ENCODE peak calls at places on chromosome 13, in nine cellular contexts. S is thoracic aorta; M is hippocampal formation; O is stimulated activated CD8-positive, alpha-beta memory T cell treated with anti-CD3 and anti-CD28 coated beads, Interleukin-2, amount 100 ng/mL, for 1 hour; I is retinal pigment epithelial cell; W is left colon; U is renal cortical epithelial cell; N is stomach; F is NCI-H1105. Z is an unnamed sample.
A peak's percentile ranks its signal among the peaks of the same experiment; 100 is the strongest.

GRCh38 chr13:43303040-43303729 is 279.8 kb downstream of the DNAJC15 start:
- DNase-seq in F (peak; percentile 12), N (peak; percentile 78), O (no peak), W (peak; percentile 28), M (peak; percentile 61), U (peak; percentile 52), S (no peak), I (peak; percentile 40), Z (peak; percentile 34)

GRCh38 chr13:93079294-93079693 is 147.3 kb upstream of the GPC6 start:
- DNase-seq in F (peak; percentile 11), U (peak; percentile 76), M (no peak), O (no peak), N (no peak), S (no peak), I (peak; percentile 14), W (no peak), Z (no peak)

GRCh38 chr13:57340878-57341277 is 173.9 kb downstream of the PRR20E start:
- DNase-seq in M (no peak), F (no peak), N (no peak), S (no peak), O (no peak), I (no peak), U (no peak), W (no peak), Z (no peak)

GRCh38 chr13:24692541-24692940 is 12.3 kb downstream of the ATP12A start:
- DNase-seq in O (no peak), M (no peak), W (no peak), N (no peak), F (no peak), I (no peak), U (peak; percentile 6), S (no peak), Z (no peak)

GRCh38 chr13:105920375-105920774 is 615.1 kb downstream of the EFNB2 start:
- DNase-seq in F (no peak), O (no peak), U (peak; percentile 82), N (no peak), I (no peak), W (no peak), S (no peak), M (no peak), Z (no peak)

GRCh38 chr13:79496188-79496587 is 15.2 kb downstream of the NDFIP2 start:
- DNase-seq in M (no peak), U (no peak), I (no peak), N (no peak), F (no peak), O (no peak), W (no peak), S (no peak), Z (no peak)

GRCh38 chr13:48299591-48299990 is 4.0 kb upstream of the RB1 start:
- DNase-seq in N (no peak), F (no peak), O (no peak), I (no peak), W (no peak), M (no peak), U (no peak), S (no peak), Z (no peak)

GRCh38 chr13:112839347-112840105 is 129.5 kb upstream of the MCF2L start:
- DNase-seq in U (no peak), I (no peak), F (no peak), O (no peak), N (no peak), M (no peak), W (no peak), S (no peak), Z (no peak)

GRCh38 chr13:24161980-24162517 is 1.5 kb downstream of the SPATA13 start:
- DNase-seq in O (no peak), W (peak; percentile 72), N (peak; percentile 80), M (no peak), S (no peak), F (no peak), I (no peak), U (peak; percentile 19), Z (no peak)

GRCh38 chr13:43077906-43078305 is 54.5 kb downstream of the DNAJC15 start:
- DNase-seq in F (no peak), O (no peak), N (no peak), S (no peak), W (no peak), I (no peak), U (no peak), M (no peak), Z (no peak)

GRCh38 chr13:37942929-37943328 is 73.4 kb upstream of the TRPC4 start:
- DNase-seq in F (no peak), O (no peak), U (no peak), I (no peak), N (no peak), S (no peak), W (no peak), M (no peak), Z (no peak)

GRCh38 chr13:97953376-97953970 is at the start of gene IPO5:
- DNase-seq in O (no peak), W (no peak), I (no peak), N (no peak), U (peak; percentile 26), M (no peak), S (no peak), F (no peak), Z (no peak)

GRCh38 chr13:45296259-45296658 is 44.7 kb downstream of the TPT1 start:
- DNase-seq in I (no peak), M (no peak), O (no peak), S (no peak), W (no peak), U (no peak), F (no peak), N (no peak), Z (no peak)

GRCh38 chr13:100529666-100530065 is 58.9 kb downstream of the GGACT start:
- DNase-seq in U (no peak), F (no peak), S (no peak), N (no peak), W (no peak), O (no peak), I (no peak), M (no peak), Z (no peak)

GRCh38 chr13:51924756-51925544 is 63.2 kb downstream of the CCDC70 start:
- DNase-seq in I (no peak), U (no peak), O (no peak), F (no peak), M (no peak), S (no peak), W (no peak), N (no peak), Z (no peak)

GRCh38 chr13:94947965-94948371 is 235.6 kb upstream of the SOX21 start:
- DNase-seq in S (no peak), O (no peak), N (no peak), U (no peak), W (no peak), F (no peak), I (no peak), M (no peak), Z (no peak)

GRCh38 chr13:48126944-48127814 is 32.3 kb upstream of the MED4 start:
- DNase-seq in N (peak; percentile 29), U (peak; percentile 81), S (peak; percentile 25), M (no peak), W (peak; percentile 22), I (peak; percentile 23), O (no peak), F (no peak), Z (peak; percentile 38)

GRCh38 chr13:112244495-112245177 is 131.5 kb upstream of the SPACA7 start:
- DNase-seq in N (no peak), W (no peak), F (no peak), M (no peak), I (no peak), S (no peak), U (no peak), O (no peak), Z (peak; percentile 22)

GRCh38 chr13:44989941-44990340 is 603 bp downstream of the GPALPP1 start:
- DNase-seq in W (no peak), F (no peak), I (no peak), O (no peak), S (no peak), M (no peak), U (peak; percentile 13), N (no peak), Z (no peak)

GRCh38 chr13:47112205-47112896 is 215.5 kb upstream of the HTR2A start:
- DNase-seq in M (no peak), S (no peak), F (no peak), O (no peak), N (no peak), W (no peak), U (no peak), I (no peak), Z (no peak)

GRCh38 chr13:33174491-33174890 is 111.1 kb downstream of the STARD13 start:
- DNase-seq in I (no peak), S (no peak), F (peak; percentile 62), W (no peak), M (no peak), U (no peak), N (no peak), O (no peak), Z (no peak)

GRCh38 chr13:105007166-105007808 is 1528.2 kb downstream of the EFNB2 start:
- DNase-seq in O (no peak), F (no peak), S (no peak), I (no peak), W (no peak), U (no peak), M (no peak), N (no peak), Z (no peak)

GRCh38 chr13:85068231-85068630 is 731.0 kb downstream of the SLITRK6 start:
- DNase-seq in S (no peak), F (no peak), N (no peak), U (no peak), M (no peak), W (no peak), I (no peak), O (no peak), Z (no peak)